ENCODE peak calls at places on chromosome 2, in six cellular contexts. V is sigmoid colon, S is body of pancreas, U is gastrocnemius medialis, H is right lobe of liver, A is transverse colon. K is an unnamed sample.
A peak's percentile ranks its signal among the peaks of the same experiment; 100 is the strongest.

GRCh38 chr2:62306751-62307468 is 111.0 kb downstream of the B3GNT2 start:
- DNase-seq in V (no peak), S (peak; percentile 26), U (no peak), H (no peak), A (peak; percentile 50), K (no peak)

GRCh38 chr2:138239902-138240595 is 261.5 kb upstream of the SPOPL start:
- DNase-seq in V (no peak), S (no peak), U (no peak), H (no peak), A (no peak), K (no peak)

GRCh38 chr2:96083064-96083889 is 33.1 kb downstream of the ADRA2B start:
- DNase-seq in V (no peak), S (no peak), U (peak; percentile 37), H (peak; percentile 64), A (no peak), K (no peak)

GRCh38 chr2:165573534-165574461 is 104.3 kb downstream of the CSRNP3 start:
- DNase-seq in V (no peak), S (peak; percentile 79), U (no peak), H (peak; percentile 84), A (peak; percentile 43), K (peak; percentile 71)

GRCh38 chr2:102815285-102815684 is 53.5 kb downstream of the TMEM182 start:
- DNase-seq in V (no peak), S (no peak), U (no peak), H (no peak), A (no peak), K (no peak)

GRCh38 chr2:231935207-231935524 is 9.0 kb upstream of the NPPC start:
- DNase-seq in V (no peak), S (no peak), U (no peak), H (no peak), A (no peak), K (no peak)

GRCh38 chr2:221402072-221402471 is 170.0 kb downstream of the EPHA4 start:
- DNase-seq in V (no peak), S (no peak), U (no peak), H (no peak), A (no peak), K (no peak)

GRCh38 chr2:47782557-47783490 is at the start of gene MSH6:
- DNase-seq in V (peak; percentile 93), S (peak; percentile 91), U (peak; percentile 81), H (peak; percentile 94), A (peak; percentile 91), K (peak; percentile 89)

GRCh38 chr2:48258750-48259149 is 271.2 kb upstream of the STON1 start:
- DNase-seq in V (no peak), S (no peak), U (no peak), H (no peak), A (no peak), K (no peak)

GRCh38 chr2:200168641-200169265 is 137.7 kb upstream of the SPATS2L start:
- DNase-seq in V (no peak), S (no peak), U (no peak), H (no peak), A (no peak), K (no peak)

GRCh38 chr2:12697617-12698016 is 19.1 kb upstream of the TRIB2 start:
- DNase-seq in V (no peak), S (no peak), U (no peak), H (no peak), A (no peak), K (no peak)

GRCh38 chr2:239942090-239942489 is 83.1 kb downstream of the NDUFA10 start:
- DNase-seq in V (peak; percentile 39), S (no peak), U (peak; percentile 3), H (peak; percentile 36), A (no peak), K (no peak)

GRCh38 chr2:181836583-181836982 is 54.9 kb upstream of the ITPRID2 start:
- DNase-seq in V (no peak), S (no peak), U (no peak), H (no peak), A (no peak), K (no peak)

GRCh38 chr2:84641016-84641415 is 124.7 kb downstream of the DNAH6 start:
- DNase-seq in V (no peak), S (no peak), U (no peak), H (no peak), A (no peak), K (no peak)

DNA sequence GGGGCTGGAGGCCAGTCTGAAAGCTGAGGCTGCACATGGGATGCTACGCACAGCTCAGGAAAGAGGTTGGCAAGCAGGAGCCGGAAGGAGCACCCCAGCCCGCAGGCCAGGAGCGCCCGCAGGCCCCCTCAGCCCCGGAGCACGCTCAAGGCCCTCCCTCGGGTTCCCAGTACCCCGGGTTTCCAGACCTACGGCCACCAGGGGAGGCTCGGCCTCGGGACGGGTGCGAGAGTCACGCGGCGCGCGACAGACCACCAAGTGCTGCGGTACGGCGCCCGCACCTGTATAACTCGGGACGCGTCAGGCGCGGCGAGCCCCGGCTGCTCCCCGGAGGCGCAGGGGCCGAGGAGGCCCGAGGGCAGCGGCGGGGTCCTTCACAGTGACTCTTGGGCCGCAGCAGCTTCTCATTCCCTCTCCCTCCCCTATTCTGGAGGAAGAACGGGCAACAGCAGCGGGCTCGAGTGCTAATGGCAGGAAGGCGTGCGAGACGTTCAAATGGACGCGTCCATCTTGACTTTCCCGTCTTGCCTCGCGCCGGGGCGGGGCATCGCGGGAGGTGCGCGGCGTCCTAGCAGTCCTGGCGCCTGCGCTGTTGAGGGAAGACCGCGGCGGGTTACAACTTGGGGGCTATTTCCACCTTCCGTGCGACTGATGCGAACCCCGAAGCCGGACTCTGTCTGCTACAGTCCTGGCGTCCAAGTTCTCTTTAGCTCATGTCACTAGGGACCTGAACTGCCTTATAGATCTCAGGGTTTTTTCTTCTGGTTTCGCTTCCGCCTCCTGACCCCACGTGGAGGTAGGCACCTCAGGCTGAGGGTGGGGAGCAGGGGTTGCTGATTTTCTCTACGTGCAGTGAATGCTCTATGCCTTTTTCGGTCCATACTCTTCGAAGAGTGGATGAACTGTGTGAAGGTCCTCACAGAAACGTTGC is at the start of gene ANAPC1:
- DNase-seq in V (peak; percentile 86), S (peak; percentile 81), U (peak; percentile 64), H (peak; percentile 91), A (peak; percentile 86), K (peak; percentile 74)
- TF ChIP-seq POLR2A in V (peak; percentile 27), S (peak; percentile 26), U (peak; percentile 57), H (peak; percentile 55), A (peak; percentile 56), K (peak; percentile 38)

GRCh38 chr2:216947055-216947454 is 87.2 kb upstream of the TNP1 start:
- DNase-seq in V (no peak), S (no peak), U (peak; percentile 43), H (no peak), A (no peak), K (no peak)

GRCh38 chr2:216949685-216950397 is 90.0 kb upstream of the TNP1 start:
- DNase-seq in V (no peak), S (no peak), U (no peak), H (no peak), A (no peak), K (peak; percentile 38)

GRCh38 chr2:216956820-216957493 is 97.1 kb upstream of the TNP1 start:
- DNase-seq in V (no peak), S (no peak), U (peak; percentile 43), H (no peak), A (no peak), K (no peak)

GRCh38 chr2:216950547-216950946 is 90.7 kb upstream of the TNP1 start:
- DNase-seq in V (no peak), S (no peak), U (no peak), H (no peak), A (no peak), K (no peak)

DNA sequence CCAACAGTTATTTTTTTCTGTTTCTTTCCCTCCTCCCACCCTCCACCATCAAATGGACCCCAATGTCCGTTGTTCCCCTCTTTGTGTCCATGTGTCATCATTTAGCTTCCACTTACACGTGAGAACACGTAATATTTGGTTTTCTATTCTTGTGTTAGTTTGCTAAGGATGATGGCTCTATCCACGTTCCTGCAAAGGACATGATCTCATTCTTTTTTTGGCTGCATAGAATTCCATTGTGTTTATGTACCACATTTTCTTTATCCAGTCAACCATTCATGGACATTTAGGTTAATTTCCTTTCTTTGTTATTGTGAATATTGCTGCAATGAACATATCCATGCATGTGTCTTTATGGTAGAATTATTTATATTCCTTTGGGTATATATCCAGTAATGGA is 91.3 kb upstream of the TNP1 start:
- DNase-seq in V (no peak), S (no peak), U (no peak), H (no peak), A (no peak), K (no peak)
- H3K9me3 ChIP-seq in V (no peaks in the 10 kb centered on the region), S (no peaks in the 10 kb centered on the region), U (no peaks in the 10 kb centered on the region), H (no peaks in the 10 kb centered on the region), A (no peaks in the 10 kb centered on the region), K (no peaks in the 10 kb centered on the region)

GRCh38 chr2:98715812-98716451 is 15.0 kb downstream of the MGAT4A start:
- DNase-seq in V (no peak), S (no peak), U (no peak), H (no peak), A (no peak), K (no peak)

GRCh38 chr2:98713332-98714015 is 17.5 kb downstream of the MGAT4A start:
- DNase-seq in V (no peak), S (no peak), U (no peak), H (no peak), A (no peak), K (no peak)

GRCh38 chr2:98717625-98718024 is 13.3 kb downstream of the MGAT4A start:
- DNase-seq in V (no peak), S (no peak), U (no peak), H (no peak), A (no peak), K (no peak)

GRCh38 chr2:98720286-98720685 is 10.6 kb downstream of the MGAT4A start:
- DNase-seq in V (no peak), S (no peak), U (no peak), H (no peak), A (no peak), K (no peak)

GRCh38 chr2:98716786-98717185 is 14.1 kb downstream of the MGAT4A start:
- DNase-seq in V (no peak), S (no peak), U (no peak), H (no peak), A (no peak), K (no peak)
- H3K4me1 ChIP-seq in V (peaks cover 12% of the 10 kb centered on the region), S (peaks cover 35% of the 10 kb centered on the region), U (no peaks in the 10 kb centered on the region), H (no peaks in the 10 kb centered on the region), A (no peaks in the 10 kb centered on the region), K (no peaks in the 10 kb centered on the region)

GRCh38 chr2:191245046-191245868 is at the start of gene MYO1B:
- DNase-seq in V (peak; percentile 68), S (peak; percentile 92), U (no peak), H (peak; percentile 92), A (peak; percentile 82), K (peak; percentile 63)
- TF ChIP-seq POLR2A in V (no peak), S (peak; percentile 89), U (peak; percentile 23), H (peak; percentile 93), A (peak; percentile 31), K (no peak)

GRCh38 chr2:4415810-4416413 is 712.5 kb downstream of the DCDC2C start:
- DNase-seq in V (no peak), S (no peak), U (no peak), H (no peak), A (no peak), K (no peak)
- H3K9me3 ChIP-seq in V (no peaks in the 10 kb centered on the region), S (no peaks in the 10 kb centered on the region), U (no peaks in the 10 kb centered on the region), H (no peaks in the 10 kb centered on the region), A (no peaks in the 10 kb centered on the region), K (no peaks in the 10 kb centered on the region)